ENCODE peak calls at places on chromosomes 6 and 20, in eight cellular contexts. E, Y, P, I, K, C, X and B are unnamed samples.

GRCh38 chr6:75368151-75368779 is 83.7 kb upstream of the TMEM30A start:
- DNase-seq in E (peak; percentile 96), Y (no peak), P (no peak), I (no peak), K (peak; percentile 56), C (peak; percentile 5), X (no peak), B (no peak)

GRCh38 chr20:7792131-7792869 is 148.0 kb downstream of the HAO1 start:
- DNase-seq in E (no peak), Y (no peak), P (peak; percentile 8), I (no peak), K (no peak), C (no peak), X (no peak), B (no peak)

GRCh38 chr20:8930691-8931090 is 138.2 kb upstream of the PLCB4 start:
- DNase-seq in E (no peak), Y (no peak), P (no peak), I (no peak), K (no peak), C (no peak), X (no peak), B (no peak)

GRCh38 chr6:89487864-89488263 is 54.9 kb downstream of the ANKRD6 start:
- DNase-seq in E (no peak), Y (no peak), P (no peak), I (no peak), K (no peak), C (no peak), X (no peak), B (no peak)

GRCh38 chr20:21936720-21937380 is 231.4 kb downstream of the PAX1 start:
- DNase-seq in E (no peak), Y (no peak), P (peak; percentile 49), I (no peak), K (no peak), C (no peak), X (no peak), B (no peak)

GRCh38 chr6:20680697-20681165 is 146.5 kb downstream of the CDKAL1 start:
- DNase-seq in E (no peak), Y (no peak), P (no peak), I (no peak), K (no peak), C (no peak), X (no peak), B (no peak)

GRCh38 chr20:48772183-48772976 is 55.4 kb downstream of the PREX1 start:
- DNase-seq in E (no peak), Y (no peak), P (no peak), I (no peak), K (no peak), C (peak; percentile 95), X (no peak), B (peak; percentile 78)

GRCh38 chr20:63957004-63957689 is 931 bp upstream of the UCKL1 start:
- DNase-seq in E (peak; percentile 82), Y (peak; percentile 62), P (no peak), I (no peak), K (peak; percentile 72), C (peak; percentile 92), X (peak; percentile 72), B (peak; percentile 88)

GRCh38 chr20:25271486-25272222 is 23.8 kb downstream of the PYGB start:
- DNase-seq in E (no peak), Y (no peak), P (no peak), I (no peak), K (no peak), C (no peak), X (no peak), B (peak; percentile 52)

GRCh38 chr20:39259010-39259803 is 297.1 kb downstream of the DHX35 start:
- DNase-seq in E (no peak), Y (no peak), P (no peak), I (no peak), K (no peak), C (no peak), X (no peak), B (no peak)

GRCh38 chr20:63879264-63879663 is 14.2 kb downstream of the TPD52L2 start:
- DNase-seq in E (no peak), Y (no peak), P (no peak), I (no peak), K (no peak), C (no peak), X (no peak), B (no peak)

GRCh38 chr6:106122306-106122940 is 36.3 kb downstream of the PRDM1 start:
- DNase-seq in E (no peak), Y (no peak), P (no peak), I (no peak), K (no peak), C (peak; percentile 53), X (no peak), B (no peak)

GRCh38 chr6:15936503-15936902 is 192.4 kb upstream of the MYLIP start:
- DNase-seq in E (no peak), Y (peak; percentile 46), P (no peak), I (no peak), K (no peak), C (peak; percentile 76), X (no peak), B (no peak)

GRCh38 chr6:5905431-5906339 is 101.0 kb downstream of the NRN1 start:
- DNase-seq in E (no peak), Y (no peak), P (peak; percentile 78), I (no peak), K (peak; percentile 25), C (no peak), X (no peak), B (peak; percentile 92)

GRCh38 chr6:5906842-5907241 is 99.9 kb downstream of the NRN1 start:
- DNase-seq in E (no peak), Y (no peak), P (no peak), I (no peak), K (no peak), C (no peak), X (no peak), B (no peak)

GRCh38 chr6:5904527-5904926 is 102.2 kb downstream of the NRN1 start:
- DNase-seq in E (no peak), Y (no peak), P (no peak), I (no peak), K (no peak), C (no peak), X (no peak), B (no peak)

DNA sequence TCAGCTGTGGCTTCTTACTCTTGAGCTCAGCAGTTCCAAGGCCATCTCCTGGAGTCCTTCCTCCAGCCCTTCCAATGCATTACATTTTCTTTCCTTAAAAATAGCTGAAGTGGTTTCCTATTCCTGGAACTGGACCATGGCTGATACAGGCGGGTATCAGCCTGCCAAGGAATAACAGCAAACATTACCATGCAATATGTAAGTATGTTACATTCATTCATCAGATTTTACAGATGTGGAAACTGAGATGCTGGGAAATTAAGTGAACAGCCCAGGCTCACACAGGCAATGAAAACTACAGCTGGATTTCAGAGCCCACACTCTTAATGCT is 100.4 kb downstream of the NRN1 start:
- DNase-seq in E (no peak), Y (no peak), P (no peak), I (no peak), K (no peak), C (no peak), X (no peak), B (no peak)
- H3K4me3 ChIP-seq in E (no peak overlapping the region), Y (no peak overlapping the region), P (no peak overlapping the region), I (no peak overlapping the region), K (no peak overlapping the region), C (no peak overlapping the region), X (no peak overlapping the region), B (no peak overlapping the region)

GRCh38 chr6:10382322-10382721 is 32.6 kb downstream of the TFAP2A start:
- DNase-seq in E (no peak), Y (no peak), P (no peak), I (no peak), K (no peak), C (no peak), X (no peak), B (no peak)

GRCh38 chr6:10383312-10384063 is 31.4 kb downstream of the TFAP2A start:
- DNase-seq in E (peak; percentile 60), Y (no peak), P (no peak), I (no peak), K (no peak), C (peak; percentile 65), X (no peak), B (no peak)

GRCh38 chr6:10381830-10382208 is 33.1 kb downstream of the TFAP2A start:
- DNase-seq in E (no peak), Y (no peak), P (no peak), I (no peak), K (no peak), C (no peak), X (no peak), B (no peak)

GRCh38 chr6:10382728-10383127 is 32.1 kb downstream of the TFAP2A start:
- DNase-seq in E (no peak), Y (no peak), P (no peak), I (no peak), K (no peak), C (no peak), X (no peak), B (no peak)

DNA sequence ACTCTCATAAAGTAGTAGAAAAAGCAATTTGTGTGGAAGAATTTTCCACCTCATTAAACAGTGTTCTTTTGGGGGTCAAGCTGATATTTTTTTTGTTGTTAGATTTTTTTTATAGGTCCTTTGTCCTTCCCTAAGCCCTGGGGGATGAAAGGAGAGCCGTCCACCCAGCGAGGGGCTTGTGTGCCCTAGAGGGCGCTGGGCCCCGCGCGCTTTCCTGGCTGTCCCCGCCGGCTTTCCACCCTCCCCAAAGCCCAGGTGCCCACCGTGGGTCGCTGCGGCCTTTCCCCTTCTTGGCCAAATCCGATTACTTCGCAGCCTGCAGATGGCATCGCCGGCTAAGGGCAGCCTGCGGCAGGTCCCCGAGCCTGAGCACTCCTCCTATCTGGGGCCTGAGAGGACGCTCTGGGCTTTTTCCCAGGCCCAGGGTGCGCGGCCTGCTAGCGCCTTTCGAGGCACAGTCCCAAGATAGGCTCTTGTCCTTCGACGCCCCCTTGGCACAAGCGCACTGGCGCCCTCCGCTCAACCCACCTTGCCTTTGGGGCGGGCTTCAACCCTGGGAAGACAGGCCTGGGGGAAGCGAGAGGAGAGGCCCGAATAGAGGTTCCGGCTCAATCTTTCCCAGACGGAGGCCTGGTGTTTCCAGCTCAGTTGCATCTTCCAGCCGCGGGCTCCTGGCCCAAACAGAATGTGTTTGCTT is 33.6 kb downstream of the TFAP2A start:
- DNase-seq in E (peak; percentile 27), Y (no peak), P (no peak), I (no peak), K (no peak), C (no peak), X (no peak), B (no peak)
- TF ChIP-seq CTCF in E (no peak), Y (peak; percentile 23), P (no peak), I (peak; percentile 39), K (no peak), C (no peak), X (no peak), B (no peak)

DNA sequence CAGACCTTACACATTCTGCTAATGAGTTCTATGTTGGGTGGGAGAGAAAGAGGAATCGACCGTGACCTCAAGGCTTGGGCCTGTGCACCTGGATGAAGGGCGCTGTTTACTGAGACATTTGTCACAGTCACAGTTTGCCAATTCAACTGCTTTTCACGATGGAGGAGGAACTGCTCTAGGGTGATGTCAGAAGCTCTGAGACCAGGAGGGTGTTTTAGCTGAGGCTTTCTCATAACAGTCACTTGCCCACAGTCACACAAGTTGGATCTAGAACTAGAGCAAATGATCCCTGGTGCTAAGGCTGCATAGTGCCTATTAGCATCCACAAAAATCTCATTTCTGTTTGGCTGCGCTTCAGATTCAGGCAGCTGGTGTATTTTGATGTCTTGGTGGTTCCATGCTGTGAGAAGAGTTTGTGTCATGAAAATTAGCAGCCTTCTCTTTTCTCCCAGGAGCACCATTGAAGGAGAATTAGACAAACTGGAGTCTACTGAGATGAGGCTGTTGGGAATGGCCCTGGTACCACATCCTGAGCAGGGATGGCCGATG is 83.3 kb upstream of the TGM3 start:
- DNase-seq in E (no peak), Y (no peak), P (no peak), I (no peak), K (no peak), C (no peak), X (no peak), B (no peak)
- H3K4me3 ChIP-seq in E (no peak overlapping the region), Y (no peak overlapping the region), P (no peak overlapping the region), I (no peak overlapping the region), K (no peak overlapping the region), C (no peak overlapping the region), X (no peak overlapping the region), B (no peak overlapping the region)

GRCh38 chr6:137697267-137697938 is 169.7 kb upstream of the TNFAIP3 start:
- DNase-seq in E (peak; percentile 71), Y (no peak), P (peak; percentile 29), I (peak; percentile 82), K (peak; percentile 62), C (no peak), X (no peak), B (no peak)
- TF ChIP-seq CTCF in E (no peak), Y (peak; percentile 53), P (no peak), I (no peak), K (no peak), C (no peak), X (no peak), B (no peak)